ENCODE peak calls at places on chromosomes 1 and 21, in four cellular contexts. R, C, F and Z are unnamed samples.

GRCh38 chr21:23921670-23922418 is 1685.4 kb downstream of the MRPL39 start:
- DNase-seq in R (peak; percentile 57), C (no peak), F (no peak), Z (no peak)

GRCh38 chr1:43831866-43832654 is 101.5 kb upstream of the ARTN start:
- DNase-seq in F (no peak), C (peak; percentile 82), R (no peak), Z (no peak)

GRCh38 chr1:13487143-13487868 is 26.5 kb downstream of the LRRC38 start:
- DNase-seq in F (no peak), R (no peak), C (no peak), Z (no peak)

GRCh38 chr1:161091093-161091492 is 1.7 kb upstream of the NECTIN4 start:
- DNase-seq in C (no peak), F (no peak), R (no peak), Z (no peak)

GRCh38 chr21:26795866-26796329 is 49.3 kb downstream of the ADAMTS1 start:
- DNase-seq in R (no peak), C (no peak), F (no peak), Z (peak; percentile 12)

GRCh38 chr1:78649628-78650027 is at the start of gene IFI44:
- DNase-seq in R (no peak), C (peak; percentile 75), F (no peak), Z (peak; percentile 3)

GRCh38 chr21:42026072-42026415 is 15.9 kb upstream of the ZBTB21 start:
- DNase-seq in F (no peak), R (no peak), C (no peak), Z (no peak)

GRCh38 chr1:219676012-219676770 is 63.3 kb upstream of the ZC3H11B start:
- DNase-seq in F (no peak), C (no peak), R (no peak), Z (no peak)

GRCh38 chr1:203520315-203520714 is 26.4 kb downstream of the OPTC start:
- DNase-seq in R (no peak), C (no peak), F (peak; percentile 18), Z (no peak)

GRCh38 chr1:84936116-84936810 is 43.3 kb upstream of the LPAR3 start:
- DNase-seq in F (peak; percentile 24), R (peak; percentile 60), C (no peak), Z (peak; percentile 62)

GRCh38 chr21:44736291-44737004 is 25.1 kb upstream of the TSPEAR start:
- DNase-seq in R (no peak), C (no peak), F (no peak), Z (no peak)

GRCh38 chr1:70353641-70354331 is 736 bp downstream of the ANKRD13C start:
- DNase-seq in C (peak; percentile 13), R (peak; percentile 26), F (no peak), Z (no peak)

GRCh38 chr1:197572169-197572568 is 203.1 kb downstream of the DENND1B start:
- DNase-seq in C (no peak), F (no peak), R (no peak), Z (no peak)

GRCh38 chr1:115544131-115544530 is 97.6 kb upstream of the VANGL1 start:
- DNase-seq in C (no peak), F (no peak), R (no peak), Z (no peak)

GRCh38 chr1:27416387-27417111 is 24.1 kb downstream of the GPR3 start:
- DNase-seq in F (peak; percentile 55), C (peak; percentile 70), R (peak; percentile 79), Z (peak; percentile 45)

GRCh38 chr1:155173478-155174333 is at the start of gene TRIM46:
- DNase-seq in F (no peak), C (no peak), R (peak; percentile 71), Z (peak; percentile 91)

DNA sequence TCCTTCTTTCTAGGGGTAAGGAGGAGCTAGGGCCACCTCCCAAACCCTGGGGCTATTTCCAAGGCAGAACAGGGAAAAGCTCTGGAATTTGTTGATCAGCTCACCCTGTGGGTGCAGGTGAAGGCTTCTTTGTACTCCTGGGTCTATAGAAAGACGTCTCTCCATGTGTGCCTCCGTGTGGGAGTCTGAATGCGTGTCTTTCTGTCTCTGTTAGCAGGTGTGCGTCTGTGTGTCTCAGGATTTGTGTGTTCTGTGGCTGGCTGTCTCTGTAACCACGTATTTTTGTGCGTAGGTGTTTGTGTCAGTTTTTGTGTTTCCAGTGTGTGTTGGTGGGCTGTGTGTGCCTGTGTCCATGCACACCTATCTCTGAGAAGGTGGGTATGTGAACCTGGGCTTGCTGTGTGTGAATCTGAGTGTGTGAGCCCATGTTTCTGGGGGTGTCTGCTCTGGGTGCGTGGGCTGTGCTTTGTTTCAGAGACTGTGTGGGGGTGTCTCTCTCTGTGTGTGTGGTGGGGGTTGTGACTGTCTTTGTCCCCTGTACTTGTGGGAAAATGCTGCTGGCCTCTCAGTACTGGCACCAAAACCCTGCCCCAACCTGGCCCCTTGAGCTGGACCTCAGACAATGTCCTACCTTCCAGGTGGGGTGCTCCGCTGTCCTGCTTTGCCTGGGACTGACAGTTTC is 12.7 kb upstream of the ETV3L start:
- DNase-seq in R (no peak), C (no peak), F (no peak), Z (no peak)
- TF ChIP-seq GABPA in R (no peak), C (no peak), F (no peak), Z (no peak)

GRCh38 chr21:31159808-31160207 is 121.5 kb upstream of the KRTAP19-8 start:
- DNase-seq in F (no peak), C (no peak), R (no peak), Z (no peak)
- H3K4me3 ChIP-seq in F (no peak overlapping the region), C (no peak overlapping the region), R (no peak overlapping the region), Z (no peak overlapping the region)

GRCh38 chr1:25021586-25022215 is 91.6 kb upstream of the RUNX3 start:
- DNase-seq in R (no peak), F (no peak), C (no peak), Z (no peak)
- TF ChIP-seq GABPA in R (no peak), F (no peak), C (no peak), Z (no peak)

GRCh38 chr1:151371744-151372410 is 628 bp downstream of the SELENBP1 start:
- DNase-seq in C (no peak), R (peak; percentile 34), F (peak; percentile 29), Z (peak; percentile 80)

GRCh38 chr1:151372411-151372934 is at the start of gene SELENBP1:
- DNase-seq in R (peak; percentile 77), F (no peak), C (no peak), Z (no peak)

GRCh38 chr1:151369621-151370048 is 2.9 kb downstream of the SELENBP1 start:
- DNase-seq in F (no peak), C (no peak), R (peak; percentile 30), Z (no peak)

GRCh38 chr1:151370211-151370911 is 2.1 kb downstream of the SELENBP1 start:
- DNase-seq in F (peak; percentile 59), R (peak; percentile 46), C (no peak), Z (no peak)

GRCh38 chr1:151371340-151371739 is 1.2 kb downstream of the SELENBP1 start:
- DNase-seq in R (peak; percentile 8), C (no peak), F (peak; percentile 38), Z (no peak)
- H3K4me3 ChIP-seq in R (no peak overlapping the region), C (no peak overlapping the region), F (no peak overlapping the region), Z (no peak overlapping the region)

GRCh38 chr1:8412183-8412831 is 94.4 kb downstream of the SLC45A1 start:
- DNase-seq in R (no peak), F (no peak), C (no peak), Z (no peak)
- TF ChIP-seq GABPA in R (no peak), F (no peak), C (no peak), Z (no peak)

GRCh38 chr1:153035211-153035610 is 4.2 kb downstream of the SPRR1B start:
- DNase-seq in F (no peak), R (no peak), C (no peak), Z (no peak)
- H3K4me3 ChIP-seq in F (no peak overlapping the region), R (no peak overlapping the region), C (no peak overlapping the region), Z (no peak overlapping the region)

DNA sequence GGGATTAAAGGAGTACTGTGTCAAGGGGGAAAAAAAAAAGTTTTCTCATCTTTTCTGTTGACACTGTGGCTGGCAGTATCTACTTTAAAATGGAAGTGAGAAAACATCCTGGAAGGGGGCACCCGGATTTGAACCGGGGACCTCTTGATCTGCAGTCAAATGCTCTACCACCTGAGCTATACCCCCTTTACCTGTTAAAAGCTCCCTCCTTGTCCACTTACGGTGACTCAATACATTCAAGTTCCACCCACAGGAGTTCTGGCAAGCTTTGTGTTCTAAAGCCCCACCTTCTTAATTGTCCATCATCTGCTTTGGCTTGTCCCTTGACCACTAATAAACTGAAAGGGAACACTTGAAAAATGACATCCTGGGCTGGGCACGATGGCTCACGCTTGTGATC is 68.2 kb downstream of the FNBP1L start:
- DNase-seq in R (no peak), F (no peak), C (peak; percentile 12), Z (no peak)
- TF ChIP-seq GABPA in R (no peak), F (no peak), C (no peak), Z (no peak)